ENCODE peak calls at places on chromosomes 16 and 17, in five cellular contexts. X, J, K, C and P are unnamed samples.

GRCh38 chr17:15263206-15263579 is 1.9 kb downstream of the PMP22 start:
- DNase-seq in X (no peak), J (no peak), C (peak; percentile 98), K (no peak), P (peak; percentile 91)

GRCh38 chr17:59154721-59155438 is at the start of gene SKA2:
- DNase-seq in J (peak; percentile 97), C (peak; percentile 68), K (peak; percentile 98), X (peak; percentile 96), P (peak; percentile 93)

GRCh38 chr16:57639172-57639571 is 10.7 kb downstream of the ADGRG1 start:
- DNase-seq in J (no peak), C (no peak), K (peak; percentile 42), X (no peak), P (no peak)

GRCh38 chr16:89442990-89443726 is 47.2 kb downstream of the ANKRD11 start:
- DNase-seq in C (no peak), X (no peak), J (no peak), K (peak; percentile 35), P (no peak)

GRCh38 chr17:4566785-4567184 is 6.4 kb upstream of the GGT6 start:
- DNase-seq in J (peak; percentile 35), C (no peak), X (no peak), K (peak; percentile 71), P (no peak)

GRCh38 chr16:89119661-89120141 is 26.0 kb downstream of the ACSF3 start:
- DNase-seq in J (no peak), X (no peak), C (no peak), K (no peak), P (no peak)

GRCh38 chr17:16981928-16982327 is 10.0 kb upstream of the TNFRSF13B start:
- DNase-seq in K (no peak), J (no peak), C (no peak), X (no peak), P (no peak)

GRCh38 chr17:63476494-63476856 is 386 bp upstream of the ACE start:
- DNase-seq in X (no peak), C (no peak), J (no peak), K (no peak), P (no peak)

GRCh38 chr16:86549076-86549892 is 5.8 kb downstream of the MTHFSD start:
- DNase-seq in C (no peak), J (peak; percentile 44), K (peak; percentile 37), X (no peak), P (no peak)

GRCh38 chr16:27475561-27475960 is 73.6 kb downstream of the IL21R start:
- DNase-seq in X (no peak), C (no peak), K (no peak), J (no peak), P (no peak)

GRCh38 chr16:89890886-89891657 is 17.7 kb downstream of the TCF25 start:
- DNase-seq in C (no peak), K (no peak), J (no peak), X (no peak), P (no peak)

GRCh38 chr17:67165201-67165600 is 79.8 kb downstream of the HELZ start:
- DNase-seq in K (no peak), J (no peak), C (no peak), X (no peak), P (peak; percentile 16)

GRCh38 chr16:20938426-20938825 is 37.9 kb downstream of the LYRM1 start:
- DNase-seq in J (no peak), X (no peak), K (peak; percentile 32), C (no peak), P (no peak)

GRCh38 chr16:19980866-19981265 is 92.8 kb downstream of the GPR139 start:
- DNase-seq in J (no peak), K (peak; percentile 5), X (no peak), C (no peak), P (no peak)

GRCh38 chr17:80095844-80096475 is 5.4 kb upstream of the GAA start:
- DNase-seq in X (no peak), K (no peak), C (no peak), J (no peak), P (no peak)

GRCh38 chr16:1533443-1533951 is at the start of gene TMEM204:
- DNase-seq in C (peak; percentile 90), K (peak; percentile 53), J (peak; percentile 56), X (no peak), P (peak; percentile 85)

GRCh38 chr16:12228607-12229499 is 252.3 kb downstream of the SNX29 start:
- DNase-seq in X (no peak), K (peak; percentile 49), J (peak; percentile 14), C (no peak), P (peak; percentile 39)

GRCh38 chr17:73316919-73317505 is 5.2 kb upstream of the CDC42EP4 start:
- DNase-seq in J (no peak), X (no peak), K (no peak), C (no peak), P (no peak)

GRCh38 chr17:77675816-77676799 is 282.4 kb upstream of the TNRC6C start:
- DNase-seq in C (peak; percentile 55), K (no peak), X (no peak), J (no peak), P (peak; percentile 30)

GRCh38 chr16:61146429-61146828 is 889.8 kb downstream of the CDH8 start:
- DNase-seq in K (no peak), C (no peak), X (no peak), J (no peak), P (no peak)

GRCh38 chr17:43768382-43768781 is 9.8 kb upstream of the SOST start:
- DNase-seq in X (no peak), C (peak; percentile 80), J (no peak), K (no peak), P (peak; percentile 74)

DNA sequence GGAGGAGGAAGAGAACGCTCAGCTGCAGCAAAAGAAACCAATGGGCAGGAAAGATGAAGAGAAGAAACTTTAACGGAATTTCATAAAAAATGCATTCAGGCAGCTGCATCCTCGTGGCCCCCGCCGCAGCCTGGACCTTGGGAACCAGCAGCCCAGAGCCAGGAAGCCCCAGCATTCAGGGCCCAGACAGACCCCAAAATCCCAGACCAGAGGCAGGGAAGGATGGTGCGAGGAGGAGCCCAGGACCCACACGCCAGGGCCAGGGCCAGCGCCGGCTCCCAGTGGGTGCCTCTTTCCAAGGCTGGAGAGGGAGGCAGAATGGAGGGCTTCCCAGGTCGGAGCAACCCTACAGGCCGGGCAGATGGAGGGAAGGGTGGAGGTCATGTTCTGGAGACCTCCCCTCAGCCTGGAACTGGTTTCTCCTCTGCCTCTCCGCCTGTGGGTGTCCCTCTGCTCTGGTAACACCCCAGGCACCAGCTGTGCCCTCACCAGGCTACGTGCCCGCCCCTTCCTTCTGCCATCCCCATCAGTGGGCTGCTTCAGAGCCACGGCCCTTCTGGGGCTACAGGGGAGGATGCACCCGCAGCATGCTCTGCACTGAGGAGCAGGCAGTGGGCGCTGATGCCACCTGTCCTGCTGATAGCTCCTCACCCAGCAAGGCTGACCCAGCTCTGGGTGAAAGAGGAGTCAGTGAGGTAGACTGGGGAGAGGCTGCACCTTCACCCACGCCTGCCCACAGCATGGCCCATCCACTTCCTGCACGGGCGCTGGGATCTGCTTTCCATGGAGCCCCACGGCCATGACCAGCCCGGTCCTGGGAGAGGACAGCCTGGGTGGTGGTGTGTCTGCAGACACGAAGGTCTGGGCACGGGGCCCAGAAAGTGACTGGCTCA is 1.2 kb upstream of the MIF4GD start:
- DNase-seq in J (no peak), X (no peak), C (no peak), K (peak; percentile 26), P (no peak)
- TF ChIP-seq CTCF in J (no peak), X (no peak), C (no peak), K (no peak), P (no peak)

GRCh38 chr17:81702934-81703746 is at the start of gene MRPL12:
- DNase-seq in C (peak; percentile 94), X (peak; percentile 90), J (peak; percentile 90), K (peak; percentile 94), P (peak; percentile 93)
- TF ChIP-seq CTCF in C (peak; percentile 23), X (peak; percentile 16), J (no peak), K (no peak), P (peak; percentile 28)

GRCh38 chr17:31523862-31524730 is 132.6 kb downstream of the RAB11FIP4 start:
- DNase-seq in X (no peak), K (no peak), J (no peak), C (no peak), P (no peak)

GRCh38 chr17:31518478-31518877 is 127.0 kb downstream of the RAB11FIP4 start:
- DNase-seq in X (no peak), K (no peak), C (no peak), J (no peak), P (no peak)

GRCh38 chr17:31522987-31523495 is 131.6 kb downstream of the RAB11FIP4 start:
- DNase-seq in K (no peak), X (no peak), C (no peak), J (no peak), P (no peak)

GRCh38 chr17:31522284-31522931 is 130.9 kb downstream of the RAB11FIP4 start:
- DNase-seq in K (no peak), J (no peak), X (no peak), C (no peak), P (no peak)

GRCh38 chr17:31521632-31522283 is 130.3 kb downstream of the RAB11FIP4 start:
- DNase-seq in K (no peak), X (no peak), J (no peak), C (no peak), P (no peak)
- TF ChIP-seq CTCF in K (no peak), X (no peak), J (no peak), C (no peak), P (no peak)

GRCh38 chr17:48612854-48613691 is 2.0 kb downstream of the HOXB8 start:
- DNase-seq in K (peak; percentile 64), C (no peak), X (peak; percentile 57), J (peak; percentile 52), P (no peak)
- TF ChIP-seq CTCF in K (peak; percentile 50), C (peak; percentile 6), X (peak; percentile 30), J (peak; percentile 9), P (no peak)

GRCh38 chr17:50149099-50149424 is 1.4 kb downstream of the PPP1R9B start:
- DNase-seq in J (no peak), K (no peak), C (no peak), X (no peak), P (no peak)

GRCh38 chr17:50146927-50147640 is 3.4 kb downstream of the PPP1R9B start:
- DNase-seq in C (peak; percentile 89), K (no peak), X (no peak), J (no peak), P (no peak)

GRCh38 chr17:50149425-50150353 is 788 bp downstream of the PPP1R9B start:
- DNase-seq in X (peak; percentile 58), J (peak; percentile 60), K (peak; percentile 57), C (peak; percentile 70), P (peak; percentile 76)

GRCh38 chr17:50147841-50148225 is 2.6 kb downstream of the PPP1R9B start:
- DNase-seq in J (no peak), K (peak; percentile 54), X (no peak), C (peak; percentile 75), P (no peak)

GRCh38 chr17:50148226-50149098 is 2.0 kb downstream of the PPP1R9B start:
- DNase-seq in K (peak; percentile 87), C (peak; percentile 90), X (peak; percentile 43), J (peak; percentile 74), P (no peak)
- TF ChIP-seq CTCF in K (no peak), C (no peak), X (no peak), J (no peak), P (no peak)

DNA sequence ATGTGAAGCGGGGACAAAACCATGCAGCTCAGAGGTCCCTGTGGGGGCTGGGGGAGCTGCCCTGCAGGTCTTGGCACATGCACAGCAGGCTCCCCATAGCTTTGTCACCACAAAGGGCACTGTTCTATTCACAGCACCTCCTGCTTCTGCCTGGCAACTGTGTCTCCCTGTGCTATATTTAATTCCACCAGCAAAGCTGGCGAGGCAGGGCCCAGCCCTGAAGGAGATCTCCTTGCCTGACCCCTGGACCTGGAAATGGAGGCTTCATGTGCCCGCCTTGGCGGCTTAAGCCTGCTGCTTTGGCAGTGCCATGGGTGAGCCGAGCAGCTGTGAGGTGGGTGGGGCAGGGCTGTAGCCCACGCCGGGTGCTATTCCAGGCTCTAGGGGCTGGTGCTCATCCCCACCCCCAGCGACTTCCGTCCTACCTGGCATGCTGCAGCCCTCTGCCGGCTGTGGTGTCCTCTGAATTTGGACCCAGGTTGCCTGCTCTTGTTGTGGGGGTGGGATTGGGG is 6.8 kb downstream of the LDHD start:
- DNase-seq in X (no peak), K (peak; percentile 32), C (peak; percentile 88), J (no peak), P (peak; percentile 78)
- TF ChIP-seq CTCF in X (no peak), K (no peak), C (no peak), J (no peak), P (no peak)